ENCODE peak calls at places on chromosome X, in seven cellular contexts. P, A, J, R, M, E and S are unnamed samples.
A peak's percentile ranks its signal among the peaks of the same experiment; 100 is the strongest.

GRCh38 chrX:2692221-2693122 is 1.4 kb downstream of the CD99 start:
- DNase-seq in J (no peak), P (peak; percentile 50), M (no peak), E (peak; percentile 50), A (no peak), R (no peak), S (peak; percentile 45)

GRCh38 chrX:10120828-10121227 is 35.9 kb upstream of the CLCN4 start:
- DNase-seq in E (no peak), M (no peak), P (no peak), J (no peak), R (no peak), A (no peak), S (no peak)

GRCh38 chrX:50456712-50457484 is 13.7 kb downstream of the DGKK start:
- DNase-seq in A (no peak), M (no peak), P (no peak), E (no peak), R (no peak), J (no peak), S (no peak)

GRCh38 chrX:38627683-38628082 is 66.3 kb downstream of the TSPAN7 start:
- DNase-seq in J (no peak), E (no peak), M (peak; percentile 6), A (no peak), P (peak; percentile 76), R (no peak), S (peak; percentile 2)

GRCh38 chrX:9131066-9131465 is 97.1 kb upstream of the FAM9B start:
- DNase-seq in A (no peak), E (no peak), M (no peak), J (no peak), R (no peak), P (no peak), S (no peak)

GRCh38 chrX:24466025-24466424 is 939 bp downstream of the PDK3 start:
- DNase-seq in P (peak; percentile 18), A (no peak), J (no peak), M (no peak), E (no peak), R (no peak), S (no peak)

GRCh38 chrX:40101430-40101802 is 3.7 kb upstream of the BCOR start:
- DNase-seq in E (no peak), J (no peak), M (no peak), P (no peak), R (no peak), A (no peak), S (no peak)

GRCh38 chrX:1904663-1905218 is 289.9 kb downstream of the ASMT start:
- DNase-seq in E (no peak), P (no peak), J (no peak), R (no peak), A (no peak), M (no peak), S (no peak)

GRCh38 chrX:11952176-11952720 is 186.0 kb upstream of the FRMPD4 start:
- DNase-seq in P (no peak), E (no peak), A (no peak), M (no peak), R (no peak), J (no peak), S (no peak)

GRCh38 chrX:34559325-34559724 is 97.8 kb downstream of the TMEM47 start:
- DNase-seq in E (no peak), A (no peak), J (no peak), M (no peak), P (peak; percentile 60), R (no peak), S (no peak)

GRCh38 chrX:92232182-92232581 is 453.0 kb downstream of the PCDH11X start:
- DNase-seq in J (no peak), P (peak; percentile 44), E (no peak), A (no peak), M (no peak), R (no peak), S (no peak)

GRCh38 chrX:150966235-150966634 is 16.9 kb upstream of the HMGB3 start:
- DNase-seq in P (no peak), J (no peak), M (no peak), R (no peak), A (no peak), E (no peak), S (no peak)

GRCh38 chrX:136767104-136767941 is 13.4 kb downstream of the ARHGEF6 start:
- DNase-seq in P (peak; percentile 72), R (no peak), J (peak; percentile 53), A (no peak), E (peak; percentile 55), M (peak; percentile 26), S (peak; percentile 48)

GRCh38 chrX:11792461-11793421 is 34.7 kb downstream of the MSL3 start:
- DNase-seq in A (no peak), R (peak; percentile 51), E (no peak), M (peak; percentile 64), J (peak; percentile 34), P (no peak), S (no peak)

GRCh38 chrX:134004038-134004437 is 18.6 kb upstream of the GPC3 start:
- DNase-seq in R (no peak), M (no peak), E (no peak), A (no peak), P (no peak), J (no peak), S (no peak)

GRCh38 chrX:152177497-152178269 is 39.3 kb upstream of the MAGEA10 start:
- DNase-seq in R (no peak), M (no peak), P (no peak), A (no peak), E (no peak), J (no peak), S (no peak)

GRCh38 chrX:151177141-151178027 is 1.0 kb downstream of the GPR50 start:
- DNase-seq in A (no peak), M (no peak), J (no peak), R (no peak), P (peak; percentile 61), E (no peak), S (no peak)

GRCh38 chrX:103376979-103377324 is 614 bp downstream of the BEX3 start:
- DNase-seq in A (peak; percentile 51), R (no peak), J (no peak), M (no peak), E (peak; percentile 29), P (peak; percentile 72), S (no peak)

GRCh38 chrX:9153299-9153698 is 119.4 kb upstream of the FAM9B start:
- DNase-seq in P (no peak), M (no peak), J (no peak), E (no peak), A (no peak), R (no peak), S (no peak)

GRCh38 chrX:22818061-22818460 is 181.7 kb upstream of the DDX53 start:
- DNase-seq in A (no peak), E (no peak), P (no peak), R (no peak), J (no peak), M (no peak), S (no peak)

GRCh38 chrX:134625315-134625718 is 33.0 kb downstream of the PLAC1 start:
- DNase-seq in E (no peak), J (no peak), M (no peak), A (no peak), P (no peak), R (no peak), S (no peak)

GRCh38 chrX:14554132-14554715 is 24.9 kb downstream of the GLRA2 start:
- DNase-seq in A (no peak), M (no peak), E (no peak), R (no peak), P (no peak), J (no peak), S (no peak)

GRCh38 chrX:147912093-147912801 is 528 bp downstream of the FMR1 start:
- DNase-seq in R (no peak), P (peak; percentile 49), A (peak; percentile 16), E (peak; percentile 29), J (no peak), M (peak; percentile 12), S (peak; percentile 40)

GRCh38 chrX:71906133-71906532 is 4.5 kb upstream of the NHSL2 start:
- DNase-seq in E (no peak), R (no peak), J (no peak), A (no peak), P (no peak), M (no peak), S (no peak)

GRCh38 chrX:145002776-145003175 is 244.5 kb upstream of the SPANXN1 start:
- DNase-seq in A (no peak), E (no peak), P (no peak), J (no peak), R (no peak), M (no peak), S (peak; percentile 0)

GRCh38 chrX:63275127-63275526 is 76.0 kb downstream of the SPIN4 start:
- DNase-seq in P (peak; percentile 47), E (peak; percentile 12), A (no peak), R (no peak), J (no peak), M (peak; percentile 26), S (no peak)

GRCh38 chrX:73556159-73556558 is 6.8 kb upstream of the CHIC1 start:
- DNase-seq in J (no peak), M (no peak), E (no peak), P (peak; percentile 6), A (no peak), R (no peak), S (no peak)

GRCh38 chrX:70132244-70132643 is 1.0 kb upstream of the IGBP1 start:
- DNase-seq in M (no peak), R (no peak), P (no peak), A (no peak), J (no peak), E (no peak), S (peak; percentile 8)

GRCh38 chrX:126137899-126138298 is 28.2 kb downstream of the DCAF12L2 start:
- DNase-seq in R (no peak), E (no peak), A (no peak), M (no peak), J (no peak), P (peak; percentile 25), S (no peak)

GRCh38 chrX:750263-750662 is 119.7 kb downstream of the SHOX start:
- DNase-seq in J (no peak), E (no peak), M (no peak), R (no peak), P (no peak), A (no peak), S (no peak)